ENCODE peak calls at places on chromosome 21, in seven cellular contexts. S is OCI-LY7, H is fibroblast of lung, U is MCF 10A, B is endodermal cell, F is H9, V is heart right ventricle. G is an unnamed sample.

GRCh38 chr21:26715878-26716506 is 129.2 kb downstream of the ADAMTS1 start:
- DNase-seq in U (peak), F (peak), H (peak), B (peak), V (peak), S (peak), G (peak)

GRCh38 chr21:20443558-20444155 is 554.6 kb upstream of the NCAM2 start:
- DNase-seq in V (no peak), B (peak), S (peak), H (no peak), U (peak), F (no peak), G (no peak)

GRCh38 chr21:33236799-33237198 is 7.1 kb downstream of the IFNAR2 start:
- DNase-seq in V (no peak), B (no peak), F (no peak), S (no peak), U (no peak), H (peak), G (no peak)

GRCh38 chr21:46560568-46561447 is 44.1 kb downstream of the S100B start:
- DNase-seq in H (no peak), V (no peak), B (no peak), F (no peak), S (peak), U (no peak), G (no peak)

GRCh38 chr21:43591468-43592050 is 67.7 kb downstream of the HSF2BP start:
- DNase-seq in H (peak), S (no peak), U (peak), B (no peak), F (no peak), V (no peak), G (peak)

GRCh38 chr21:43881918-43882317 is 16.9 kb downstream of the AGPAT3 start:
- DNase-seq in F (no peak), U (no peak), V (no peak), H (no peak), B (no peak), S (no peak), G (no peak)

GRCh38 chr21:35075546-35075945 is 26.4 kb upstream of the RUNX1 start:
- DNase-seq in U (no peak), F (no peak), V (no peak), H (peak), S (no peak), B (no peak), G (peak)

GRCh38 chr21:32315511-32316362 is 17.1 kb downstream of the MRAP start:
- DNase-seq in F (no peak), H (no peak), V (no peak), U (no peak), S (no peak), B (no peak), G (no peak)

GRCh38 chr21:37871121-37871862 is 45.0 kb downstream of the KCNJ6 start:
- DNase-seq in U (peak), F (no peak), V (no peak), S (no peak), H (peak), B (no peak), G (peak)

GRCh38 chr21:44017601-44018000 is 5.5 kb downstream of the TRAPPC10 start:
- DNase-seq in B (no peak), F (no peak), S (no peak), H (no peak), U (no peak), V (no peak), G (no peak)

GRCh38 chr21:43194303-43195130 is 25.7 kb downstream of the CRYAA start:
- DNase-seq in U (no peak), H (no peak), S (no peak), V (no peak), F (peak), B (peak), G (no peak)

GRCh38 chr21:33402011-33402979 is 918 bp upstream of the IFNGR2 start:
- DNase-seq in V (peak), B (peak), H (peak), S (peak), U (peak), F (peak), G (peak)

GRCh38 chr21:16279658-16280581 is 550.1 kb downstream of the USP25 start:
- DNase-seq in F (no peak), U (no peak), B (peak), V (peak), H (peak), S (no peak), G (peak)

GRCh38 chr21:33434770-33435360 is 31.7 kb downstream of the IFNGR2 start:
- DNase-seq in B (no peak), S (peak), H (peak), F (no peak), U (peak), V (peak), G (peak)

GRCh38 chr21:46480466-46480865 is 21.8 kb downstream of the DIP2A start:
- DNase-seq in B (no peak), U (no peak), F (no peak), V (no peak), S (no peak), H (no peak), G (no peak)

GRCh38 chr21:42658320-42659105 is 5.1 kb downstream of the PDE9A start:
- DNase-seq in B (no peak), F (no peak), H (no peak), V (no peak), U (no peak), S (peak), G (no peak)

GRCh38 chr21:40731206-40731605 is 115.8 kb downstream of the DSCAM start:
- DNase-seq in B (no peak), H (no peak), V (no peak), U (no peak), F (no peak), S (no peak), G (no peak)

GRCh38 chr21:41673071-41673470 is 93.8 kb downstream of the RIPK4 start:
- DNase-seq in F (no peak), V (no peak), B (no peak), U (no peak), H (no peak), S (no peak), G (no peak)

GRCh38 chr21:16425297-16425696 is 695.5 kb downstream of the USP25 start:
- DNase-seq in H (no peak), B (no peak), F (no peak), S (no peak), U (no peak), V (no peak), G (no peak)

GRCh38 chr21:34890258-34890723 is 158.8 kb downstream of the RUNX1 start:
- DNase-seq in V (no peak), F (peak), U (no peak), B (no peak), H (no peak), S (no peak), G (no peak)

GRCh38 chr21:46641656-46642055 is 6.2 kb downstream of the PRMT2 start:
- DNase-seq in B (no peak), H (no peak), U (peak), S (no peak), F (no peak), V (no peak), G (no peak)

GRCh38 chr21:27954806-27955205 is 987.9 kb upstream of the ADAMTS5 start:
- DNase-seq in H (peak), U (no peak), B (no peak), V (no peak), S (no peak), F (no peak), G (no peak)

GRCh38 chr21:28447453-28447852 is 545.2 kb downstream of the LTN1 start:
- DNase-seq in F (no peak), U (no peak), B (no peak), H (no peak), V (no peak), S (no peak), G (no peak)

GRCh38 chr21:33205476-33205875 is 24.3 kb upstream of the IFNAR2 start:
- DNase-seq in B (no peak), U (no peak), H (no peak), V (no peak), F (no peak), S (peak), G (no peak)

GRCh38 chr21:40842197-40842552 is 4.8 kb downstream of the DSCAM start:
- DNase-seq in H (no peak), U (no peak), V (no peak), B (no peak), S (no peak), F (no peak), G (no peak)

GRCh38 chr21:31524140-31524539 is 135.4 kb upstream of the SOD1 start:
- DNase-seq in B (peak), V (no peak), H (no peak), U (peak), F (peak), S (no peak), G (no peak)

GRCh38 chr21:37631319-37632117 is 264.9 kb downstream of the DYRK1A start:
- DNase-seq in S (no peak), V (peak), U (peak), H (no peak), B (peak), F (peak), G (no peak)

GRCh38 chr21:42038393-42038792 is 28.2 kb upstream of the ZBTB21 start:
- DNase-seq in F (no peak), B (no peak), V (no peak), S (no peak), U (no peak), H (no peak), G (no peak)

GRCh38 chr21:42150458-42151085 is 68.4 kb upstream of the ABCG1 start:
- DNase-seq in S (no peak), H (no peak), U (no peak), B (peak), F (no peak), V (no peak), G (no peak)

GRCh38 chr21:22657786-22658185 is 1659.6 kb downstream of the NCAM2 start:
- DNase-seq in H (no peak), U (no peak), B (no peak), F (no peak), S (no peak), V (no peak), G (no peak)

GRCh38 chr21:42056996-42057689 is 14.0 kb upstream of the UMODL1 start:
- DNase-seq in S (no peak), F (no peak), V (no peak), B (no peak), U (peak), H (peak), G (peak)

GRCh38 chr21:26758083-26758861 is 86.9 kb downstream of the ADAMTS1 start:
- DNase-seq in S (no peak), U (no peak), H (no peak), F (no peak), V (no peak), B (no peak), G (no peak)

GRCh38 chr21:14306143-14306907 is 76.6 kb downstream of the HSPA13 start:
- DNase-seq in H (peak), B (no peak), F (no peak), S (peak), V (no peak), U (peak), G (peak)
- TF ChIP-seq CTCF in H (no peak), B (peak), F (peak), S (peak), V (peak), U (peak), G (peak)

DNA sequence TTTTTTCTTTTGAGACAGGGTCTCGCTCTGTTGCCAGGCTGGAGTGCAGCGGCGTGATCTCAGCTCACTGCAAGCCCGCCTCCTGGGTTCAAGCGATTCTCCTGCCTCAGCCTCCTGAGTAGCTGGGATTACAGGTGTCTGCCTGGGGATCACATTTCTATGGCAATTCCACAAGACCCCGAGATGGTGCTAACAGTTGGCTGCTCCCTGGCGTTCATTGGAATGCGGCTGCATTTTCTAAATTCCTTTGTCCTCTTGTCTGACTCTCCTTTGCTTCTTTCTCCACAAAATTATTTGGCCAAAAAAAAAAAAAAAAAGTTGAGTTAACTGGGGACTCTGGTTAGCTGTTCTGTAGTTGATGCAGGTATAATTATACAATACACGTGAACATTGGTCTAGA is 176.4 kb downstream of the ETS2 start:
- DNase-seq in F (peak), S (no peak), H (no peak), B (peak), V (no peak), U (no peak), G (no peak)
- TF ChIP-seq CTCF in F (no peak), S (no peak), H (no peak), B (no peak), V (no peak), U (no peak), G (no peak)

DNA sequence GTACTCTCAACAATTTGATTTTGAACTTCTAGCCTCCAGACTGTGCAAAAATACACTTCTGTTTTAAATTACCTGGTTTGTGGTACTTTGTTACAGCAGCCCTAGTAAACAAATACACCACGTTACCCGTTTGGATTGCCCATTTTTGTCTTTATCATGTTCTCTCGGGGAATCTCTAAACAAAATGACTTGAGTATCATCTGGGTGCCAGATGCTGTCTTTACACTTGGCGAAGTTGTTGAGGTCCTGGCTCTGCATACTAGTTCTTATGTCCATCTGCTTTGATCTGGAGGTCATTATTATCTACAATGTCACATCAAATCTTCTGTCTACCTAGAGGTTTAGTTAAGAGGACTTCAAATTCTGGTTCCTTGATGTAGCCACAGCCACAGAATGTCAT is 142.4 kb upstream of the NRIP1 start:
- DNase-seq in B (no peak), U (no peak), S (no peak), H (no peak), V (no peak), F (no peak), G (no peak)
- TF ChIP-seq CTCF in B (no peak), U (no peak), S (no peak), H (no peak), V (no peak), F (no peak), G (no peak)

GRCh38 chr21:36615274-36615964 is 83.5 kb upstream of the SIM2 start:
- DNase-seq in H (no peak), U (no peak), S (peak), V (no peak), B (peak), F (peak), G (no peak)
- TF ChIP-seq CTCF in H (no peak), U (no peak), S (peak), V (no peak), B (peak), F (peak), G (peak)

GRCh38 chr21:17900281-17900989 is 81.3 kb upstream of the C21orf91 start:
- DNase-seq in S (no peak), B (peak), F (peak), H (no peak), V (peak), U (no peak), G (no peak)

GRCh38 chr21:17903929-17904639 is 84.9 kb upstream of the C21orf91 start:
- DNase-seq in B (no peak), S (no peak), F (no peak), H (no peak), V (no peak), U (no peak), G (peak)

GRCh38 chr21:17901458-17902092 is 82.4 kb upstream of the C21orf91 start:
- DNase-seq in V (no peak), B (no peak), H (no peak), F (peak), U (no peak), S (no peak), G (peak)

GRCh38 chr21:17900990-17901385 is 81.8 kb upstream of the C21orf91 start:
- DNase-seq in H (no peak), S (no peak), V (no peak), F (no peak), B (peak), U (no peak), G (no peak)

DNA sequence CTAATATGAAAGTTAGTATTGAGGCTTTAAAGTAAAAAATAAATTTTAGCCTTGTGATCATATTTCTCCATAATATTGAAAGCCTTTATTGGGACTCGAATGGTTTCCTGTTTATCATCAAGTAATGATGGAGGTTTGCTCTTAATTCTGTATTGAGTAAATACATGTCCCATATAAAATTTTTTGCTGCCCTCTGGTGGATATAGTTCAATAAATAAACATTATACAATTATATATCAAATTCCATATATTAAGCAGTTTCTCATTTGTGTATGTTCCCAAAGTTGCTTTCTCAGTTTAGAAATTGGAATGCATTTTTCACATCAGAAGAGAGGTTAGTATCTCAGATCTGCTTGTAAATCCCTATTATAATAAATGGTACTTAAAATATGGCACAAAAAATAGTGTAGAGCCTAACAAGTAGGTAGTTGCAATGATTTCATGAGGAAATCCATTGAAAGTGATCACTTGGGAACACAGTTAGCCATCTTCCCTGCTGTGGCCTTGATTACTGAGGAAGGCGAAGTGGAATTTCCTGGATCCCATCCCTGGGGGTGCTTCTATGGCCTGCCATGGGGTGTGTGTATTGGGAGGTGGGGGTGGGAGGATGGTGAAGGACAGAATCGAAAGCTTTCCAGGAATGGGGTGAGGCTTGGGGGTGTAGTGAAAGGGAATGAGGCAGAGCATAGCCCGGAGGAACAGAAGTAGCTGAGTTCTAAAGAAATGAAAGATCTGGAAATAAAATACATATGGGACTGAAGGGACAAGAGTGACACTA is 84.1 kb upstream of the C21orf91 start:
- DNase-seq in U (peak), B (peak), V (no peak), H (peak), F (no peak), S (peak), G (peak)
- TF ChIP-seq CTCF in U (peak), B (peak), V (peak), H (no peak), F (peak), S (peak), G (no peak)

GRCh38 chr21:25506268-25506667 is 101.0 kb downstream of the MRPL39 start:
- DNase-seq in V (no peak), U (no peak), F (no peak), S (no peak), B (no peak), H (no peak), G (no peak)

GRCh38 chr21:25506887-25507286 is 100.4 kb downstream of the MRPL39 start:
- DNase-seq in V (no peak), U (peak), H (peak), F (no peak), B (no peak), S (no peak), G (peak)

GRCh38 chr21:25508364-25508763 is 98.9 kb downstream of the MRPL39 start:
- DNase-seq in U (no peak), F (no peak), H (no peak), S (no peak), B (no peak), V (no peak), G (no peak)

GRCh38 chr21:25509862-25510261 is 97.4 kb downstream of the MRPL39 start:
- DNase-seq in H (no peak), V (no peak), B (no peak), S (no peak), F (no peak), U (no peak), G (no peak)

DNA sequence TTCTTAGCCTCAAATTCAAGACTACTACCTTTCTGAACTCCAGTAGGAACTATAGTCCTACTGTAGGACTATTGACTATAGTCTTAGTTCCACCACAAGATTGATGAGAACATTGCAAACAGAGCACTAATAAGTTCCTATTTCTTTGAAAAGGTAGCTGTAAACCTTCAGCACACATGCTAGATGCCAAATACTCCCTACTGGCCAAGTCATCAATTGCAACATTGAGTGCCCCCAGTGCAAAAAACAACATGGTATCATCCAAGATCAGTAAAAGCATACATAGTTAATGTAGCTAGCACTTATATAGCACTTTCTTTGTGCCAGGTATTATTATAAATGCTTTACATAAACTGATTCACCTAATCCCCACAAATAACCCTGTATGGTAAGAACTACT is 99.8 kb downstream of the MRPL39 start:
- DNase-seq in H (no peak), F (no peak), S (no peak), B (no peak), V (no peak), U (peak), G (peak)
- TF ChIP-seq CTCF in H (peak), F (peak), S (peak), B (peak), V (no peak), U (no peak), G (peak)

DNA sequence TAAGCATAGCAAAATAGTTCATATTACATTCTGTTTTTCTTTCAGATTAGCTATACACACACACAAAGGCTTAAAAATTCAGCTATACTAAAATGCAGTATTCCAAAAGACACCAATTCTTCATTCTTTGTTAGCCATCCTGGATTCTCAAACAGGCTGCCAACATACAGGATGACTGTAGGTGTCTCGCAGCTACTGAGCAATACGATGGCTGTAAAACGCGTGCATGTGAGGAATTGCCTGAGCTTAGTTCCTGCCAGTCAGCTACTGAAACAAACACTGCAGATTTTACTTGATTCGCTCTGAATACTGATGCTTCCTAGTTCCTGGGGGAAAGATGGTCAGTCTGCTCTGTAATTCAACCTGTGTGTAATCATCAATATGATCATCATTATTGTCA is 24.7 kb upstream of the HMGN1 start:
- DNase-seq in S (peak), U (peak), B (peak), V (no peak), F (peak), H (peak), G (peak)
- TF ChIP-seq CTCF in S (peak), U (peak), B (peak), V (peak), F (peak), H (peak), G (peak)

GRCh38 chr21:18041012-18041411 is 203.6 kb upstream of the CHODL start:
- DNase-seq in H (no peak), B (peak), V (no peak), U (peak), F (peak), S (peak), G (peak)
- TF ChIP-seq CTCF in H (peak), B (peak), V (peak), U (peak), F (peak), S (peak), G (peak)

GRCh38 chr21:45192332-45192731 is 95.4 kb downstream of the POFUT2 start:
- DNase-seq in B (peak), U (no peak), F (no peak), H (no peak), S (peak), V (no peak), G (no peak)
- TF ChIP-seq CTCF in B (peak), U (no peak), F (peak), H (no peak), S (peak), V (no peak), G (no peak)

G was measured in fibroblast of mammary gland.